ENCODE peak calls at places on chromosomes 13 and 19, in five cellular contexts. V is stomach, O is choroid plexus epithelial cell, N is upper lobe of right lung, L is upper lobe of left lung. Z is an unnamed sample.

GRCh38 chr19:3034194-3034844 is 5.2 kb upstream of the TLE2 start:
- DNase-seq in V (no peak), O (peak), N (no peak), L (no peak), Z (no peak)

GRCh38 chr19:47247308-47247990 is 8.9 kb upstream of the CCDC9 start:
- DNase-seq in V (peak), O (peak), N (peak), L (peak), Z (peak)

GRCh38 chr19:16372065-16372915 is 47.7 kb downstream of the KLF2 start:
- DNase-seq in V (no peak), O (no peak), N (no peak), L (no peak), Z (no peak)

GRCh38 chr13:40970803-40971202 is 48.3 kb downstream of the ELF1 start:
- DNase-seq in V (no peak), O (no peak), N (no peak), L (no peak), Z (no peak)

GRCh38 chr13:19048381-19048780 is 133.2 kb downstream of the TUBA3C start:
- DNase-seq in V (no peak), O (no peak), N (no peak), L (no peak), Z (no peak)

GRCh38 chr19:51511353-51511752 is 9.8 kb upstream of the SIGLEC12 start:
- DNase-seq in V (no peak), O (peak), N (no peak), L (no peak), Z (no peak)

GRCh38 chr19:54549224-54549623 is 24.4 kb upstream of the LILRA2 start:
- DNase-seq in V (no peak), O (no peak), N (no peak), L (no peak), Z (peak)

GRCh38 chr13:42645717-42646116 is 71.8 kb downstream of the TNFSF11 start:
- DNase-seq in V (no peak), O (no peak), N (no peak), L (no peak), Z (no peak)

GRCh38 chr13:112333756-112334543 is 42.2 kb upstream of the SPACA7 start:
- DNase-seq in V (no peak), O (no peak), N (no peak), L (no peak), Z (no peak)

GRCh38 chr19:10070730-10071446 is 15.2 kb upstream of the SHFL start:
- DNase-seq in V (no peak), O (no peak), N (no peak), L (no peak), Z (no peak)

GRCh38 chr13:100130092-100130491 is 41.2 kb downstream of the PCCA start:
- DNase-seq in V (no peak), O (no peak), N (no peak), L (no peak), Z (no peak)

GRCh38 chr19:1715540-1715939 is 37.8 kb upstream of the ONECUT3 start:
- DNase-seq in V (no peak), O (no peak), N (no peak), L (no peak), Z (no peak)

GRCh38 chr13:83878691-83879410 is 3.4 kb downstream of the SLITRK1 start:
- DNase-seq in V (no peak), O (no peak), N (no peak), L (no peak), Z (no peak)

GRCh38 chr13:83877901-83878300 is 4.4 kb downstream of the SLITRK1 start:
- DNase-seq in V (no peak), O (no peak), N (no peak), L (no peak), Z (no peak)

GRCh38 chr13:83880275-83881027 is 1.8 kb downstream of the SLITRK1 start:
- DNase-seq in V (no peak), O (no peak), N (no peak), L (no peak), Z (no peak)

GRCh38 chr13:83881031-83881727 is 1.1 kb downstream of the SLITRK1 start:
- DNase-seq in V (no peak), O (no peak), N (no peak), L (no peak), Z (no peak)

GRCh38 chr13:83879431-83880171 is 2.7 kb downstream of the SLITRK1 start:
- DNase-seq in V (no peak), O (no peak), N (no peak), L (no peak), Z (peak)
- H3K4me3 ChIP-seq in V (peak), O (peak), N (no peak), L (no peak), Z (no peak)

DNA sequence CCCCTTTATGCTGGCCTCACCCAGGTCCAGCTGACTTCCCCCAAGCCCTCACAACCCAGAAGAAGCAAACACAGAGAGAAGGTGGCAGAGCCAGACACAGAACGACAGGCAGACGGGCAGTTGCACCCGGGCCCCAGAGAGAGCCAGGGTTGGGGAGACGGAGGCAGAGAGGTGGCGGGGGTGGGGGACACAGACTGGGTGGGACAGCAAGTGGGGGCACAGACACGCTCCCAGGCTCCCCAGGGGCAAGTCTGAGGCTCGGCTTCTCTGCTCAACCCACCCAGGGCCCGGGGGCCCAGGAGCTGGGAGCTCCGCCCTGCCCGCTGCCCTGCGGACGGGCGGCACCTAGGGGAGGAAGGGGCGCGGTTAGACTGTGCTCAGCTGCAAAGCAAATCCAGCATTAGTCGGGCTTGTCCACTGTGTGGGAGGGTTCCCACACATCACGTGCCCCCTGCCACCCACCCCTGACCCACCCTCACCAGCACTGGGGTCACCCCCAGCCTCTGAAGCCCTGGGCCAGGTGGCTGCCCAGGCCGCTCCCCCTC is 31.3 kb upstream of the ASF1B start:
- DNase-seq in V (no peak), O (no peak), N (no peak), L (peak), Z (no peak)
- TF ChIP-seq CTCF in V (no peak), O (no peak), N (peak), L (no peak), Z (no peak)

DNA sequence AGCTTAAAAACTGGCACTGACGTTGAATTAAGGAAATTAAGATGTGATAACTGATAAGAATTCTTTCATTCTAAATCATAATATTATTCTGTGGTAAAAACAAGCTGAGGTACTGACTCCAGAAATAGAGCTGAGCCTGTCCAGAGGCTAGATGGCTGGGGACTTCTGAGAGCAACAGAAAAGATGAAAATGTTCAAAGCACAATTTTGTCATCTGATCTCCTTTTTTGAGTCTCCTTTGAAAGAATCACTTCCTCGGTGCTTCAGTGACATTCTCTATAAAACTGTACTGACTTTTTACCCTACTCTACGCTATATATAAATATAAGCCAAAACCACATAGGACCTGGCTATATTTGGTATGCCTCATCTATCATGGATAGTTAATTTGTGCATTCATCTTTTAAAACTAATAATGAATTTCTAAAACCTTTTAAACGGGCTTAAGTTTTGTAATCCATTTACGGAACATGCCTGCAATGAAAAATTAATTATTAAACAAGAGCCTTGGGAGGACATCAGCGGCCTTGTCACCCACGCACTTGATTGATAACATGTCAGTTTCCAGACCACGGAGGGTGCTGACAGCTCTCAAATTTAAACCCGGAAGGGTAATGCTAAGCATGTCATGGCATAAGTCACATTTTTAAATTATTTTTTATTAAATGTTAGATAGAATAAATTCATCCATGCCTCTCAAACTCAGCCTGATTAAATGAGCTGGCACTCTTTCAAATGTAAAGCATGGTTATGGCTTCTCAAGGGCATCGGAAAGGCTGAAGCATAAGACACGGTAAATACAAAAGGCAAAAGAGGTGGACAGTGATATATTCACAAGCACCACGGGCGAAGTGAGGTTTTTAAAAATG is 235.4 kb downstream of the PCDH9 start:
- DNase-seq in V (no peak), O (no peak), N (no peak), L (no peak), Z (no peak)
- H3K4me3 ChIP-seq in V (peak), O (no peak), N (peak), L (peak), Z (no peak)

GRCh38 chr13:101190976-101191375 is 225.3 kb downstream of the NALCN start:
- DNase-seq in V (no peak), O (peak), N (no peak), L (no peak), Z (no peak)
- TF ChIP-seq CTCF in V (no peak), O (no peak), N (no peak), L (no peak), Z (no peak)